ENCODE peak calls at places on chromosomes 5 and 9, in six cellular contexts. A, L, C, Y, O and E are unnamed samples.
A peak's percentile ranks its signal among the peaks of the same experiment; 100 is the strongest.

GRCh38 chr5:112709416-112709815 is 28.3 kb upstream of the APC start:
- DNase-seq in A (no peak), L (no peak), C (no peak), Y (no peak), O (no peak), E (no peak)

GRCh38 chr5:122310886-122311285 is 1.2 kb upstream of the SNCAIP start:
- DNase-seq in A (no peak), L (no peak), C (no peak), Y (no peak), O (no peak), E (peak; percentile 44)

GRCh38 chr5:137672001-137672400 is 63.9 kb downstream of the KLHL3 start:
- DNase-seq in A (no peak), L (no peak), C (no peak), Y (no peak), O (no peak), E (no peak)

GRCh38 chr9:97938081-97938644 is at the start of gene HEMGN:
- DNase-seq in A (no peak), L (no peak), C (no peak), Y (no peak), O (no peak), E (no peak)

GRCh38 chr5:57439601-57440000 is 43.0 kb downstream of the ACTBL2 start:
- DNase-seq in A (no peak), L (no peak), C (no peak), Y (no peak), O (no peak), E (no peak)

GRCh38 chr5:14319102-14319501 is 176.0 kb downstream of the TRIO start:
- DNase-seq in A (no peak), L (no peak), C (no peak), Y (no peak), O (no peak), E (no peak)

GRCh38 chr5:169126376-169127043 is 174.4 kb downstream of the SLIT3 start:
- DNase-seq in A (no peak), L (no peak), C (no peak), Y (no peak), O (no peak), E (no peak)

GRCh38 chr9:71966601-71967000 is 55.2 kb downstream of the C9orf85 start:
- DNase-seq in A (no peak), L (no peak), C (no peak), Y (no peak), O (no peak), E (no peak)

GRCh38 chr5:68134033-68134668 is 81.4 kb upstream of the PIK3R1 start:
- DNase-seq in A (no peak), L (no peak), C (no peak), Y (no peak), O (no peak), E (no peak)

GRCh38 chr5:147686421-147686820 is 96.1 kb downstream of the JAKMIP2 start:
- DNase-seq in A (no peak), L (peak; percentile 58), C (no peak), Y (no peak), O (no peak), E (no peak)

GRCh38 chr9:127979333-127980055 is 1.3 kb downstream of the EEIG1 start:
- DNase-seq in A (no peak), L (peak; percentile 42), C (no peak), Y (no peak), O (peak; percentile 69), E (peak; percentile 86)

GRCh38 chr9:123063172-123063508 is 29.7 kb downstream of the GPR21 start:
- DNase-seq in A (no peak), L (no peak), C (no peak), Y (no peak), O (no peak), E (no peak)

GRCh38 chr9:61670616-61671015 is 480.8 kb downstream of the SPATA31A7 start:
- DNase-seq in A (no peak), L (no peak), C (no peak), Y (no peak), O (no peak), E (no peak)

GRCh38 chr9:110217656-110218099 is 9.7 kb upstream of the C9orf152 start:
- DNase-seq in A (no peak), L (peak; percentile 62), C (no peak), Y (peak; percentile 40), O (no peak), E (no peak)